ENCODE peak calls at places on chromosomes 2 and 18, in six cellular contexts. One of them, this sample, is unnamed.

GRCh38 chr2:230124792-230125452 is 56.2 kb upstream of the SLC16A14 start:
- DNase-seq in heart right ventricle: peak; percentile 17
- DNase-seq in GM23338: no peak
- DNase-seq in IMR-90: no peak
- DNase-seq in Karpas-422: no peak
- DNase-seq in K562: no peak
- DNase-seq in this sample: no peak

GRCh38 chr2:235244497-235245215 is 249.2 kb upstream of the AGAP1 start:
- DNase-seq in heart right ventricle: no peak
- DNase-seq in GM23338: no peak
- DNase-seq in IMR-90: peak; percentile 15
- DNase-seq in Karpas-422: no peak
- DNase-seq in K562: no peak
- DNase-seq in this sample: no peak

GRCh38 chr18:37955201-37955600 is 389.6 kb upstream of the CELF4 start:
- DNase-seq in heart right ventricle: no peak
- DNase-seq in GM23338: no peak
- DNase-seq in IMR-90: no peak
- DNase-seq in Karpas-422: no peak
- DNase-seq in K562: no peak
- DNase-seq in this sample: no peak

GRCh38 chr2:237200462-237200861 is 114.8 kb downstream of the COPS8 start:
- DNase-seq in heart right ventricle: no peak
- DNase-seq in GM23338: no peak
- DNase-seq in IMR-90: no peak
- DNase-seq in Karpas-422: no peak
- DNase-seq in K562: no peak
- DNase-seq in this sample: no peak

GRCh38 chr2:240785424-240786335 is 34.3 kb downstream of the KIF1A start:
- DNase-seq in heart right ventricle: peak; percentile 5
- DNase-seq in GM23338: no peak
- DNase-seq in IMR-90: no peak
- DNase-seq in Karpas-422: no peak
- DNase-seq in K562: no peak
- DNase-seq in this sample: no peak

GRCh38 chr2:197378494-197378972 is 56.3 kb downstream of the SF3B1 start:
- DNase-seq in heart right ventricle: no peak
- DNase-seq in GM23338: peak; percentile 83
- DNase-seq in IMR-90: peak; percentile 44
- DNase-seq in Karpas-422: peak; percentile 89
- DNase-seq in K562: peak; percentile 58
- DNase-seq in this sample: no peak

GRCh38 chr2:123738643-123739042 is 286.4 kb upstream of the CNTNAP5 start:
- DNase-seq in heart right ventricle: no peak
- DNase-seq in GM23338: no peak
- DNase-seq in IMR-90: no peak
- DNase-seq in Karpas-422: no peak
- DNase-seq in K562: no peak
- DNase-seq in this sample: no peak

GRCh38 chr2:109268916-109269315 is 139.9 kb downstream of the SH3RF3 start:
- DNase-seq in heart right ventricle: no peak
- DNase-seq in GM23338: no peak
- DNase-seq in IMR-90: no peak
- DNase-seq in Karpas-422: no peak
- DNase-seq in K562: no peak
- DNase-seq in this sample: no peak

DNA sequence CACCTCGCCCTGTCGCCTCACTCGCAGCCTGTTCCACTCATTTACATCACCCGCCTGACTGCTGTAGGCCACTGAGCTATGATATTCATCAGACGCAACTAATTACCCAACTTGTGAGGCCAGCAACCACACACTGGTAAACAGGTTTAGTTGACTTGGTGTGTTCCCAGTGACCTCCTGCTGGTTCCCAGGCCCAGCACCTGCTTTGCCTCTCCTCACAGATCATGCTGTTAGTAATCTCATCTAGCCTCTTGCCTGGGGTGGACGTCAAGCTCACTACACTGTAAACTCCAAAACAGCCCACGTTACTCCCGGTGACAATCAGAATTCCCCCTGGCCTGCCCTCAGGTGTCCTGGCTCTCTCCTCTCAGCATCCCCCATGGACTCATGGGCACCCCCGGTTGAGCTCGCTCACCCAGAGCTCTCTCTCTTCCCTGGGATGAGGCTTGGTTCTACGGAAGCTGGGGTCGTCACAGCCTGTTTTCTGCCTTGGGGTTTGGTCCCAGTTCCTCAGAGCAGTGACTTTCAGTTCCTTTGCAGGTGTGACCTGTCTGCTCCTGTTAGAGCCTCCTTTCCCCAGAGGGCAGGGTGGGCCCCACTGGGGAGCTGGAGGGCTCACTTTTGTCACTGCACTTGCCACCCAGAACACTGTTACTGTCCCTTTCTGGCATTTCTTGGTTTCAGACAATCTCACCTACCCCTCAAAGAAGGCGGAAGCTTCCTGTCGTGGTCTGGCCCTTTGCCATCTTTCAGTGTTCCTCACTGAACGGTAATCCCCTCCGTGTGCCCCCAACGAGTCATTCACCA is 40.3 kb downstream of the INPP5D start:
- DNase-seq in heart right ventricle: no peak
- DNase-seq in GM23338: no peak
- DNase-seq in IMR-90: no peak
- DNase-seq in Karpas-422: peak; percentile 97
- DNase-seq in K562: no peak
- DNase-seq in this sample: no peak
- H3K27ac ChIP-seq in heart right ventricle: no peak overlapping the region
- H3K27ac ChIP-seq in GM23338: no peak overlapping the region
- H3K27ac ChIP-seq in IMR-90: no peak overlapping the region
- H3K27ac ChIP-seq in Karpas-422: peak overlapping the region; percentile 97
- H3K27ac ChIP-seq in K562: no peak overlapping the region
- H3K27ac ChIP-seq in this sample: no peak overlapping the region

GRCh38 chr2:134232868-134233732 is 20.8 kb upstream of the MGAT5 start:
- DNase-seq in heart right ventricle: no peak
- DNase-seq in GM23338: no peak
- DNase-seq in IMR-90: peak; percentile 59
- DNase-seq in Karpas-422: no peak
- DNase-seq in K562: no peak
- DNase-seq in this sample: no peak

GRCh38 chr2:134231965-134232340 is 21.9 kb upstream of the MGAT5 start:
- DNase-seq in heart right ventricle: no peak
- DNase-seq in GM23338: no peak
- DNase-seq in IMR-90: peak; percentile 83
- DNase-seq in Karpas-422: no peak
- DNase-seq in K562: no peak
- DNase-seq in this sample: no peak

GRCh38 chr2:134232461-134232860 is 21.4 kb upstream of the MGAT5 start:
- DNase-seq in heart right ventricle: no peak
- DNase-seq in GM23338: no peak
- DNase-seq in IMR-90: no peak
- DNase-seq in Karpas-422: no peak
- DNase-seq in K562: no peak
- DNase-seq in this sample: no peak

GRCh38 chr2:134230885-134231284 is 23.0 kb upstream of the MGAT5 start:
- DNase-seq in heart right ventricle: no peak
- DNase-seq in GM23338: no peak
- DNase-seq in IMR-90: no peak
- DNase-seq in Karpas-422: no peak
- DNase-seq in K562: no peak
- DNase-seq in this sample: no peak

DNA sequence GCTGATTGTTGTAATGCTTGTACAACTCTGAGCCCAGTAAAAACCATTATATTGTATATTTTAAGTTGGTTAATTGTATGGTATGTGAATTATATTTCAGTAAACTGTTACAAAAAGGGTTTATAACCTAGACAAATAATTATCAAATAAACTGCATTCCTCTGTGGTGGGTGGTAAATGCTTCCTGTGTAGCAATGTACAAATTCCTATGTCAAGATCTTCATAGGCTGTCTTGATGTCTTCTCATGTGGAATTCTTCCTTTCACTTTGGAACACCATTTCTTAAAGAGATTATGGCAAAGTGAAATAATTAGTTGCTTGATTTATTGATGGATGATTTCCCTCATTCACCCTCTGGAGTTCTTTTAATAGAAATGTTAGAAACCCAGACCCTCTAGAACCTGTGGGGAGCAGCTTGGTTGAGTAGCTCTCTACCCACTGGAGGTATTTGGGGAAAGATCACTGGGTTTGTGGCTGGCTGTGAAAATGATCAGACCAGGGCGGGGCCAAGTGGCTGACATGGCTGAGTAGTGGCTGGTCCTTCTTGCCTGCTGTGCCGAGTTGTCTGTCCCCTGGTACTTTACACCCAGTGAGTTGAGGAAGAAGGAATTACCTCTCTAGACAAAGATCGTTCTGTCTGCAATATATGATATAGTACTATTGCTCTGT is 22.4 kb upstream of the MGAT5 start:
- DNase-seq in heart right ventricle: no peak
- DNase-seq in GM23338: no peak
- DNase-seq in IMR-90: peak; percentile 20
- DNase-seq in Karpas-422: no peak
- DNase-seq in K562: no peak
- DNase-seq in this sample: no peak
- H3K27ac ChIP-seq in heart right ventricle: no peak overlapping the region
- H3K27ac ChIP-seq in GM23338: no peak overlapping the region
- H3K27ac ChIP-seq in IMR-90: peak overlapping the region; percentile 81
- H3K27ac ChIP-seq in Karpas-422: no peak overlapping the region
- H3K27ac ChIP-seq in K562: no peak overlapping the region
- H3K27ac ChIP-seq in this sample: no peak overlapping the region

DNA sequence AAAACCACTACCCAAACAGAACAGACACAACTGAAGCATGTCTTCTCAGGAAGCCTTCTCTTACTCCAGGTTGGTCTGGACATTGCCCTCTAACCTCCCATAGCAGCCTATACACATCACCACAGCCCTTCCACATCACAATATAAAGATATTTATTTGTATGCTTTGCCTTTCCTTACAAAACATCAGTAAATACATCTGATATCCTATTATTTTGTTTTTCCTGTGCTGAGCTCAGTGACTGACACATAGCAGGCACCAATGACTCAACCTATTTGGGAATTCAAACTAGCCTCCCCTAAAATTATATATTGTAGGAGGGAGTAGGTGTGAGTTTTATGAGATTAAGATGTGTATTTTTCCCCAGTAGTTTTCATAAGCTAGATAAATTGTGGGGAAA is 28.8 kb downstream of the SLC40A1 start:
- DNase-seq in heart right ventricle: no peak
- DNase-seq in GM23338: no peak
- DNase-seq in IMR-90: no peak
- DNase-seq in Karpas-422: no peak
- DNase-seq in K562: no peak
- DNase-seq in this sample: no peak
- H3K27ac ChIP-seq in heart right ventricle: peak overlapping the region; percentile 18
- H3K27ac ChIP-seq in GM23338: no peak overlapping the region
- H3K27ac ChIP-seq in IMR-90: no peak overlapping the region
- H3K27ac ChIP-seq in Karpas-422: no peak overlapping the region
- H3K27ac ChIP-seq in K562: peak overlapping the region; percentile 46
- H3K27ac ChIP-seq in this sample: peak overlapping the region; percentile 61

GRCh38 chr2:127025357-127026062 is 81.4 kb downstream of the BIN1 start:
- DNase-seq in heart right ventricle: peak; percentile 58
- DNase-seq in GM23338: peak; percentile 90
- DNase-seq in IMR-90: peak; percentile 89
- DNase-seq in Karpas-422: no peak
- DNase-seq in K562: peak; percentile 20
- DNase-seq in this sample: peak; percentile 75
- H3K27ac ChIP-seq in heart right ventricle: no peak overlapping the region
- H3K27ac ChIP-seq in GM23338: peak overlapping the region; percentile 63
- H3K27ac ChIP-seq in IMR-90: no peak overlapping the region
- H3K27ac ChIP-seq in Karpas-422: no peak overlapping the region
- H3K27ac ChIP-seq in K562: no peak overlapping the region
- H3K27ac ChIP-seq in this sample: peak overlapping the region; percentile 72

GRCh38 chr2:74179063-74179865 is 585 bp upstream of the MOB1A start:
- DNase-seq in heart right ventricle: no peak
- DNase-seq in GM23338: no peak
- DNase-seq in IMR-90: no peak
- DNase-seq in Karpas-422: no peak
- DNase-seq in K562: no peak
- DNase-seq in this sample: no peak
- H3K27ac ChIP-seq in heart right ventricle: peak overlapping the region; percentile 93
- H3K27ac ChIP-seq in GM23338: no peak overlapping the region
- H3K27ac ChIP-seq in IMR-90: peak overlapping the region; percentile 5
- H3K27ac ChIP-seq in Karpas-422: peak overlapping the region; percentile 100
- H3K27ac ChIP-seq in K562: peak overlapping the region; percentile 43
- H3K27ac ChIP-seq in this sample: peak overlapping the region; percentile 26

This sample was measured in caudate nucleus.